ENCODE peak calls at places on chromosomes 2 and 18, in six cellular contexts. F is IMR-90, O is A549, A is esophagus muscularis mucosa, Z is stomach, K is heart left ventricle. P is an unnamed sample.

GRCh38 chr2:68889500-68889899 is 18.3 kb upstream of the BMP10 start:
- DNase-seq in F (peak; percentile 64), O (no peak), A (no peak), Z (no peak), K (no peak), P (no peak)

GRCh38 chr2:6949009-6949351 is 31.8 kb downstream of the RNF144A start:
- DNase-seq in F (no peak), O (no peak), A (no peak), Z (no peak), K (no peak), P (no peak)

GRCh38 chr2:155377178-155377780 is 678.8 kb downstream of the KCNJ3 start:
- DNase-seq in F (peak; percentile 35), O (peak; percentile 31), A (no peak), Z (no peak), K (no peak), P (no peak)

GRCh38 chr2:68730828-68731227 is 3.8 kb upstream of the ARHGAP25 start:
- DNase-seq in F (peak; percentile 89), O (peak; percentile 17), A (no peak), Z (no peak), K (no peak), P (peak; percentile 78)

GRCh38 chr2:174563530-174564282 is 33.9 kb downstream of the WIPF1 start:
- DNase-seq in F (no peak), O (no peak), A (no peak), Z (no peak), K (no peak), P (no peak)

GRCh38 chr18:74397572-74397971 is 59.5 kb downstream of the DIPK1C start:
- DNase-seq in F (no peak), O (no peak), A (no peak), Z (peak; percentile 29), K (no peak), P (no peak)

GRCh38 chr2:20424300-20425290 is 22.3 kb upstream of the RHOB start:
- DNase-seq in F (peak; percentile 93), O (no peak), A (no peak), Z (peak; percentile 46), K (peak; percentile 64), P (no peak)

GRCh38 chr2:188785515-188785914 is 188.7 kb upstream of the COL3A1 start:
- DNase-seq in F (no peak), O (no peak), A (no peak), Z (no peak), K (peak; percentile 8), P (no peak)

GRCh38 chr2:16298866-16299265 is 358.5 kb downstream of the MYCN start:
- DNase-seq in F (no peak), O (no peak), A (peak; percentile 14), Z (no peak), K (no peak), P (no peak)

GRCh38 chr2:16293871-16294270 is 353.5 kb downstream of the MYCN start:
- DNase-seq in F (no peak), O (no peak), A (peak; percentile 24), Z (no peak), K (no peak), P (no peak)

GRCh38 chr2:16295891-16296290 is 355.5 kb downstream of the MYCN start:
- DNase-seq in F (no peak), O (no peak), A (peak; percentile 42), Z (no peak), K (no peak), P (no peak)

GRCh38 chr2:16294791-16295190 is 354.4 kb downstream of the MYCN start:
- DNase-seq in F (no peak), O (no peak), A (peak; percentile 53), Z (no peak), K (no peak), P (no peak)

GRCh38 chr2:16296331-16297250 is 356.2 kb downstream of the MYCN start:
- DNase-seq in F (no peak), O (no peak), A (peak; percentile 31), Z (no peak), K (no peak), P (no peak)
- H3K27ac ChIP-seq in F (no peak overlapping the region), O (no peak overlapping the region), A (no peak overlapping the region), Z (no peak overlapping the region), K (no peak overlapping the region), P (no peak overlapping the region)

GRCh38 chr2:71504611-71505010 is 51.2 kb downstream of the DYSF start:
- DNase-seq in F (no peak), O (no peak), A (no peak), Z (no peak), K (no peak), P (no peak)

GRCh38 chr2:71505086-71505769 is 51.9 kb downstream of the DYSF start:
- DNase-seq in F (no peak), O (no peak), A (no peak), Z (no peak), K (peak; percentile 51), P (no peak)

GRCh38 chr2:71502941-71503738 is 49.8 kb downstream of the DYSF start:
- DNase-seq in F (no peak), O (no peak), A (no peak), Z (no peak), K (no peak), P (no peak)

GRCh38 chr2:71505770-71506140 is 52.4 kb downstream of the DYSF start:
- DNase-seq in F (no peak), O (no peak), A (no peak), Z (no peak), K (no peak), P (no peak)

DNA sequence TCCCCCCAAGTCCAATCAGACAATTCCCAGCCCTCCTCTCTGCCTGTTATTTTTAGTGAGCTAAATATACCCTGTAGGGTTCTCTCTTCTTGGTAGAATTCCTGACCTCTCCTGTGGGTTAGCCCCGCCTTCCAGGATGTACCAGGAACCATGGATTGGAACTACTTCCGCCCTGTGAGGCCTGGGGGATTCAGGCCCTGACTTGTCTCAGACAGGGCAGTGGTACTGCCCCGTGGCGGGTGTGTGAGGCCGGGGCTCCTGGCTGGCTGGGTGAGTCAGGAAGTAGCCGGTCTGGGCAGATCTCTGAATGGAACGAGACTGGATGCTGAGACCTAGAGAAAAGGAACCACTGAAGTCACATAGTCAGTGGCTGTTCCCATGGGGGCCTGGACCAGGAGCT is 50.5 kb downstream of the DYSF start:
- DNase-seq in F (no peak), O (no peak), A (no peak), Z (no peak), K (peak; percentile 78), P (peak; percentile 88)
- H3K27ac ChIP-seq in F (no peak overlapping the region), O (no peak overlapping the region), A (peak overlapping the region; percentile 20), Z (peak overlapping the region; percentile 46), K (peak overlapping the region; percentile 91), P (peak overlapping the region; percentile 7)

DNA sequence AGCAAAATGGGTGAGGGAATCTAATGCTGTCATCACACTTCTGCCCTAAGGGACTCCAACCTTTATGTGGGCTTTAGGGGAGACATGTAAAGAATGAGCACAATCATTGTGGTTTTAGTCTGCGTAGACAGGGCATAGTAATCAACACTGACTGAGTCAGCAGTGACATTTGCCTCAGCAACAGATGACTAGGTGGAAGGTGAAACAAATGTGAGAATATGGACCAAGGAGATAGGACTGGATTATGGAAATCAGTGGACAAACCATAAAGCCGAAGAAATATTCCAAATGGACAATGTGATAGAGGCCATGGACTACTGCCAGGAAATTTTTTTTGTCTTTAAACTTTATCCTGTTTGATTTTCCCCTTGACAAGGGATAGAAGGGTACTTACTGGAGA is 83.9 kb downstream of the PDK1 start:
- DNase-seq in F (peak; percentile 99), O (no peak), A (no peak), Z (no peak), K (no peak), P (peak; percentile 44)
- H3K27ac ChIP-seq in F (peak overlapping the region; percentile 48), O (no peak overlapping the region), A (no peak overlapping the region), Z (no peak overlapping the region), K (no peak overlapping the region), P (no peak overlapping the region)

GRCh38 chr2:144513388-144514100 is 6.4 kb downstream of the ZEB2 start:
- DNase-seq in F (peak; percentile 81), O (no peak), A (no peak), Z (no peak), K (no peak), P (no peak)
- H3K27ac ChIP-seq in F (peak overlapping the region; percentile 60), O (no peak overlapping the region), A (peak overlapping the region; percentile 87), Z (peak overlapping the region; percentile 91), K (peak overlapping the region; percentile 91), P (no peak overlapping the region)

GRCh38 chr2:62479917-62480316 is 26.1 kb downstream of the TMEM17 start:
- DNase-seq in F (no peak), O (no peak), A (no peak), Z (no peak), K (no peak), P (no peak)

GRCh38 chr2:62477573-62477972 is 28.4 kb downstream of the TMEM17 start:
- DNase-seq in F (no peak), O (no peak), A (no peak), Z (no peak), K (no peak), P (no peak)

GRCh38 chr2:62485780-62486765 is 19.9 kb downstream of the TMEM17 start:
- DNase-seq in F (peak; percentile 30), O (no peak), A (no peak), Z (no peak), K (no peak), P (no peak)

GRCh38 chr2:62478093-62478580 is 27.9 kb downstream of the TMEM17 start:
- DNase-seq in F (peak; percentile 24), O (no peak), A (no peak), Z (no peak), K (no peak), P (no peak)

DNA sequence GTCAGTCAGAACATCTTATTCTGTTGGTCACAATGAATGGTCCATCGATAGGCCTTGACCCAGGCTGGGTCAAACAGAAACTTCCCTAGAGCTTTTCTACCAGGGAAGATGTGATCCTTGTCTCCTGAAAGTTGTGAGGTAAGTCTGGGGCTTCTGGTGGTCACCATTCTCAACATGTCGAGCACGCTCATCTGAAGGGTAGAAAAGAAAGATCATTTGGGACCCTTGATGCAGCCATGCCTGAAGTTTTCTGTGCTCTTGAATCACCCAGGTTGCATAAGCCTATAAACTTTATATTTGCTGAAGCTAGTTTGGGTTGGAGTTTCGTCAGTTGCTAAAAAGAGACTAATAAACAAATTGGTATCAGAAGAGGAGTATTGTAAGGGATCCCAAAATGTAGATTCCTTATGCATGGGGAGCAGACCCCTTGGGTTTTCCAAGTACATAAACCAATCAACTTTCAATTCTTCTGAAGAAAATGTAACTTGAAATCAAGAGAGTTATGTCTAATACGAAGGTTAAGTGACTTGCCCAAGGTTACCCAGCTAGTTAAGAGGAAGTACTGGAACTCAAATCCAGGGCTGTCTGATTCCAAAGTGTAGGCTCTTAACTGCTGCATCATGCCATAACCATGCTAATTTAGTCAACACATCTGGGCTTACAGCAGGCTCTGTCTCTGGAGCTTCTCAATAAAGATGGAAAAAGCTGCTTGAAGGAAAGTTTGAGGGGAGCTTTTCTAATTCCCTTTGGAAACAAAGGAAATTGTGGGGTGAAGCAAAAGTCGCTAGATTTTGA is 23.2 kb downstream of the TMEM17 start:
- DNase-seq in F (no peak), O (no peak), A (no peak), Z (no peak), K (no peak), P (no peak)
- H3K27ac ChIP-seq in F (no peak overlapping the region), O (no peak overlapping the region), A (no peak overlapping the region), Z (no peak overlapping the region), K (no peak overlapping the region), P (no peak overlapping the region)

P was measured in epithelial cell of prostate.